ENCODE peak calls at places on chromosomes 3 and 15, in nine cellular contexts. E, A, B, K, W, D, G, Y and M are unnamed samples.
A peak's percentile ranks its signal among the peaks of the same experiment; 100 is the strongest.

GRCh38 chr3:17213102-17213501 is 328.3 kb downstream of the PLCL2 start:
- DNase-seq in A (peak; percentile 43), K (no peak), D (peak; percentile 16), G (no peak), B (no peak), W (no peak), Y (no peak), E (no peak), M (no peak)

GRCh38 chr3:170346481-170347125 is 10.9 kb upstream of the SKIL start:
- DNase-seq in B (no peak), Y (no peak), A (peak; percentile 76), G (no peak), E (no peak), W (no peak), K (no peak), D (no peak), M (peak; percentile 56)

GRCh38 chr15:62647195-62647865 is 395.2 kb upstream of the TPM1 start:
- DNase-seq in Y (no peak), E (peak; percentile 55), W (peak; percentile 43), G (no peak), B (no peak), A (peak; percentile 85), D (peak; percentile 63), K (no peak), M (peak; percentile 88)

GRCh38 chr3:67858492-67858891 is 204.1 kb upstream of the SUCLG2 start:
- DNase-seq in A (no peak), G (no peak), E (no peak), K (no peak), W (no peak), D (no peak), B (no peak), Y (no peak), M (no peak)

GRCh38 chr3:35633332-35634124 is 5.8 kb upstream of the ARPP21 start:
- DNase-seq in Y (no peak), A (no peak), G (no peak), E (no peak), W (no peak), D (no peak), K (no peak), B (no peak), M (no peak)

GRCh38 chr3:27557411-27557810 is 73.2 kb upstream of the SLC4A7 start:
- DNase-seq in E (no peak), A (no peak), Y (no peak), G (no peak), D (no peak), W (no peak), B (no peak), K (no peak), M (no peak)

GRCh38 chr15:40095381-40096093 is 13.1 kb downstream of the BMF start:
- DNase-seq in B (no peak), E (no peak), D (no peak), A (no peak), K (no peak), Y (no peak), G (no peak), W (no peak), M (no peak)

GRCh38 chr3:69888040-69888945 is 111.2 kb upstream of the SAMMSON start:
- DNase-seq in E (no peak), K (no peak), D (no peak), W (no peak), A (peak; percentile 13), G (no peak), B (no peak), Y (no peak), M (no peak)

GRCh38 chr3:20575153-20575552 is 389.1 kb upstream of the SGO1 start:
- DNase-seq in G (no peak), E (no peak), Y (no peak), B (no peak), D (no peak), K (no peak), A (peak; percentile 86), W (no peak), M (no peak)

GRCh38 chr15:65164139-65164538 is 21.0 kb downstream of the CLPX start:
- DNase-seq in G (no peak), Y (no peak), W (no peak), E (no peak), K (no peak), D (no peak), B (no peak), A (no peak), M (no peak)

GRCh38 chr3:108403921-108404320 is 106.5 kb downstream of the MYH15 start:
- DNase-seq in D (no peak), E (no peak), W (no peak), A (peak; percentile 21), K (no peak), B (no peak), Y (no peak), G (no peak), M (no peak)